ENCODE peak calls at places on chromosomes 1 and 21, in four cellular contexts. One of them, this sample, is unnamed. For H3K4me1, the result is how much of the 10 kb centered on the place peaks cover.

GRCh38 chr21:27756191-27756590 is 789.3 kb upstream of the ADAMTS5 start:
- DNase-seq in neural progenitor cell: no peak
- DNase-seq in PC-3: peak
- DNase-seq in fibroblast of lung: no peak
- DNase-seq in this sample: no peak

GRCh38 chr1:196661345-196661744 is 9.5 kb downstream of the CFH start:
- DNase-seq in neural progenitor cell: no peak
- DNase-seq in PC-3: no peak
- DNase-seq in fibroblast of lung: no peak
- DNase-seq in this sample: no peak

GRCh38 chr1:29643281-29643680 is 407.0 kb downstream of the PTPRU start:
- DNase-seq in neural progenitor cell: no peak
- DNase-seq in PC-3: no peak
- DNase-seq in fibroblast of lung: no peak
- DNase-seq in this sample: no peak

GRCh38 chr1:232627171-232627570 is 2.8 kb downstream of the SIPA1L2 start:
- DNase-seq in neural progenitor cell: no peak
- DNase-seq in PC-3: peak
- DNase-seq in fibroblast of lung: no peak
- DNase-seq in this sample: no peak

GRCh38 chr1:161119017-161119378 is 1.1 kb downstream of the NIT1 start:
- DNase-seq in neural progenitor cell: peak
- DNase-seq in PC-3: no peak
- DNase-seq in fibroblast of lung: no peak
- DNase-seq in this sample: peak

GRCh38 chr1:30686236-30686635 is 37.1 kb downstream of the MATN1 start:
- DNase-seq in neural progenitor cell: peak
- DNase-seq in PC-3: no peak
- DNase-seq in fibroblast of lung: no peak
- DNase-seq in this sample: no peak

GRCh38 chr21:44802396-44803153 is 955 bp upstream of the UBE2G2 start:
- DNase-seq in neural progenitor cell: peak
- DNase-seq in PC-3: peak
- DNase-seq in fibroblast of lung: no peak
- DNase-seq in this sample: peak

GRCh38 chr1:70486676-70487470 is 75.8 kb downstream of the CTH start:
- DNase-seq in neural progenitor cell: no peak
- DNase-seq in PC-3: peak
- DNase-seq in fibroblast of lung: peak
- DNase-seq in this sample: peak

GRCh38 chr1:200861937-200862647 is 10.7 kb upstream of the GPR25 start:
- DNase-seq in neural progenitor cell: no peak
- DNase-seq in PC-3: no peak
- DNase-seq in fibroblast of lung: no peak
- DNase-seq in this sample: no peak

GRCh38 chr21:31897311-31897710 is 24.5 kb downstream of the HUNK start:
- DNase-seq in neural progenitor cell: no peak
- DNase-seq in PC-3: no peak
- DNase-seq in fibroblast of lung: peak
- DNase-seq in this sample: peak

GRCh38 chr21:31665397-31665796 is 5.9 kb downstream of the SOD1 start:
- DNase-seq in neural progenitor cell: no peak
- DNase-seq in PC-3: no peak
- DNase-seq in fibroblast of lung: peak
- DNase-seq in this sample: peak

GRCh38 chr1:155084722-155085503 is 6.3 kb downstream of the EFNA3 start:
- DNase-seq in neural progenitor cell: peak
- DNase-seq in PC-3: peak
- DNase-seq in fibroblast of lung: peak
- DNase-seq in this sample: peak

GRCh38 chr1:40780678-40781613 is 2.6 kb upstream of the KCNQ4 start:
- DNase-seq in neural progenitor cell: no peak
- DNase-seq in PC-3: no peak
- DNase-seq in fibroblast of lung: no peak
- DNase-seq in this sample: no peak

GRCh38 chr21:39375446-39375845 is 26.6 kb upstream of the HMGN1 start:
- DNase-seq in neural progenitor cell: no peak
- DNase-seq in PC-3: no peak
- DNase-seq in fibroblast of lung: no peak
- DNase-seq in this sample: no peak

GRCh38 chr1:224106568-224107281 is 7.2 kb upstream of the FBXO28 start:
- DNase-seq in neural progenitor cell: peak
- DNase-seq in PC-3: peak
- DNase-seq in fibroblast of lung: peak
- DNase-seq in this sample: peak

GRCh38 chr1:222813866-222814535 is 838 bp upstream of the DISP1 start:
- DNase-seq in neural progenitor cell: no peak
- DNase-seq in PC-3: no peak
- DNase-seq in fibroblast of lung: peak
- DNase-seq in this sample: peak

GRCh38 chr1:219900201-219900600 is 28.2 kb downstream of the SLC30A10 start:
- DNase-seq in neural progenitor cell: no peak
- DNase-seq in PC-3: no peak
- DNase-seq in fibroblast of lung: peak
- DNase-seq in this sample: no peak

GRCh38 chr1:245279346-245279745 is 124.6 kb downstream of the KIF26B start:
- DNase-seq in neural progenitor cell: no peak
- DNase-seq in PC-3: no peak
- DNase-seq in fibroblast of lung: no peak
- DNase-seq in this sample: no peak

GRCh38 chr1:234579967-234580366 is 30.0 kb downstream of the IRF2BP2 start:
- DNase-seq in neural progenitor cell: no peak
- DNase-seq in PC-3: peak
- DNase-seq in fibroblast of lung: no peak
- DNase-seq in this sample: peak

GRCh38 chr1:247747616-247748015 is 325 bp downstream of the OR14A2 start:
- DNase-seq in neural progenitor cell: no peak
- DNase-seq in PC-3: peak
- DNase-seq in fibroblast of lung: peak
- DNase-seq in this sample: no peak

GRCh38 chr1:17866451-17867029 is 111.4 kb downstream of the ACTL8 start:
- DNase-seq in neural progenitor cell: no peak
- DNase-seq in PC-3: peak
- DNase-seq in fibroblast of lung: peak
- DNase-seq in this sample: peak

GRCh38 chr1:216566809-216567208 is 143.6 kb upstream of the USH2A start:
- DNase-seq in neural progenitor cell: no peak
- DNase-seq in PC-3: peak
- DNase-seq in fibroblast of lung: peak
- DNase-seq in this sample: peak

GRCh38 chr21:45818904-45819285 is 162.7 kb upstream of the COL6A1 start:
- DNase-seq in neural progenitor cell: no peak
- DNase-seq in PC-3: peak
- DNase-seq in fibroblast of lung: peak
- DNase-seq in this sample: peak

GRCh38 chr1:21323091-21323490 is 32.8 kb upstream of the ECE1 start:
- DNase-seq in neural progenitor cell: no peak
- DNase-seq in PC-3: no peak
- DNase-seq in fibroblast of lung: peak
- DNase-seq in this sample: peak

GRCh38 chr1:55720243-55720642 is 505.1 kb upstream of the USP24 start:
- DNase-seq in neural progenitor cell: peak
- DNase-seq in PC-3: no peak
- DNase-seq in fibroblast of lung: no peak
- DNase-seq in this sample: peak

GRCh38 chr1:152013664-152014237 is 20.1 kb upstream of the S100A10 start:
- DNase-seq in neural progenitor cell: peak
- DNase-seq in PC-3: peak
- DNase-seq in fibroblast of lung: peak
- DNase-seq in this sample: peak

GRCh38 chr1:52454111-52454510 is 49.7 kb downstream of the PRPF38A start:
- DNase-seq in neural progenitor cell: no peak
- DNase-seq in PC-3: no peak
- DNase-seq in fibroblast of lung: no peak
- DNase-seq in this sample: no peak

GRCh38 chr1:3032970-3033794 is 11.9 kb downstream of the ACTRT2 start:
- DNase-seq in neural progenitor cell: no peak
- DNase-seq in PC-3: no peak
- DNase-seq in fibroblast of lung: no peak
- DNase-seq in this sample: no peak

GRCh38 chr1:64231153-64231552 is 27.7 kb downstream of the UBE2U start:
- DNase-seq in neural progenitor cell: no peak
- DNase-seq in PC-3: peak
- DNase-seq in fibroblast of lung: peak
- DNase-seq in this sample: no peak

GRCh38 chr1:223312705-223313414 is 51.1 kb downstream of the SUSD4 start:
- DNase-seq in neural progenitor cell: no peak
- DNase-seq in PC-3: no peak
- DNase-seq in fibroblast of lung: peak
- DNase-seq in this sample: no peak

GRCh38 chr1:27554777-27555699 is 48.9 kb downstream of the AHDC1 start:
- DNase-seq in neural progenitor cell: no peak
- DNase-seq in PC-3: no peak
- DNase-seq in fibroblast of lung: no peak
- DNase-seq in this sample: no peak

GRCh38 chr21:28922368-28922767 is 70.3 kb downstream of the LTN1 start:
- DNase-seq in neural progenitor cell: peak
- DNase-seq in PC-3: no peak
- DNase-seq in fibroblast of lung: no peak
- DNase-seq in this sample: no peak

GRCh38 chr1:119611701-119612113 is 36.4 kb downstream of the ZNF697 start:
- DNase-seq in neural progenitor cell: peak
- DNase-seq in PC-3: peak
- DNase-seq in fibroblast of lung: no peak
- DNase-seq in this sample: peak

GRCh38 chr1:226732856-226733291 is 6.2 kb downstream of the ITPKB start:
- DNase-seq in neural progenitor cell: peak
- DNase-seq in PC-3: no peak
- DNase-seq in fibroblast of lung: no peak
- DNase-seq in this sample: no peak
- H3K4me1 ChIP-seq in neural progenitor cell: under half
- H3K4me1 ChIP-seq in PC-3: under half
- H3K4me1 ChIP-seq in fibroblast of lung: under half
- H3K4me1 ChIP-seq in this sample: under half

DNA sequence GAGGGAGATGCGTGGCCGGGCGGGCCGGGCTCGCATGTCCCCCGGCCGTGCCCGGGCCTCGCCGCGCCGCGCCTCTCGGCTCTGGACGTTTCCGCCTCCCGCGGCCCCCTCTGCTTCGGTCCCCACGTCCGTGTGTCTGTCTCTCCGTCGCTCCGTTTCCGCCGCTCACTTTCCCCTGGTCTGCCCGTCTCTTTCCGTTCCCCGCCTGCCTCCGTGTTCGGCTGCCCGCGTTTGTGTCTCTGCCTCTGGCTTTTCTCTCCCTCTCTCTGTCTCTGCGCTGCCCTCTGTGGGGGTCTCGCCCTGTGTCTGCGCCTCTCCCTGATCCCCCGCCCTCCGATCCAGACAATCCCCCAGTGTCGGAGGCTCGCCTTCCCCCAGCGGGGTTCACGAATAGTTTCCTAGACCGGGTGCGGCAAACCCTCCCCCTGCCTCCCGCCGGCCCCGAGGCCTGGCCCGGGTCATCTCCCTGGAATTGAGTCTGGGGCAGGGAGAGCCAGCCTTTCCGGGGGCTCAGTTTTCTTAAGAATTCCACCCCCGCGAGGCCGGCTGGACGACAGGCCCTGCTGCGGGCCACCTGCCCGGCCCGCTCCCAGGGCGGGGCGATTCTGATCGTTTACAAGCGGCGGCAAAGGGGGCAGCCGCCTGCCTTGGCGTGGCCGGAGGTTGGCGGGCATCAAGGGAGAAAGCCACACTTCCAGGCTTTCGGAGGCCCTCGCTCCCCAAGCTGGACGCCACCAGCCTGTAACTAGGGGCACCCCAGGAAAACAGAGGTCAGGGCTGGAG is 841 bp downstream of the NBL1 start:
- DNase-seq in neural progenitor cell: peak
- DNase-seq in PC-3: peak
- DNase-seq in fibroblast of lung: no peak
- DNase-seq in this sample: peak
- TF ChIP-seq EZH2 in neural progenitor cell: peak
- TF ChIP-seq EZH2 in PC-3: no peak
- TF ChIP-seq EZH2 in fibroblast of lung: no peak
- TF ChIP-seq EZH2 in this sample: no peak

DNA sequence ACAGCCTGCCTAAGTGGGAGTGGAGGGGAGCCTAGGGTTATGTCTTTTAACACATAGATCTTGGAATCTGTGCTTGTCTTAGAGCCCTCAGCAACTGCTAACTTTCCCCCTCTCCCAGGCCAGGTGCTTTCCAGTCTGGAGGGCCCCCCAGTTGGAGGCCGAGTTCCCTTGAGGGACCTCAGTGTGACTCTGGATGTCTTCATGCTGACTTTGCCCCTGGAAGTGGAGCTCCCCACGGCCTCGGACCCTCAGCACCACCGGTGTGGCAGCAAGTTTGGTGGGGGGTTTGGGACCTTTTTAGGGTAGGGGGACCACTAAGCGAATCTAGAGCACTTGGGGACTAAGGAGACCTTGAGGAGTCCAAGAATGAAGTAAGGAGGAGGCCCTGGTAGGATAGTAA is 22.9 kb downstream of the HYI start:
- DNase-seq in neural progenitor cell: no peak
- DNase-seq in PC-3: no peak
- DNase-seq in fibroblast of lung: no peak
- DNase-seq in this sample: no peak
- H3K4me1 ChIP-seq in neural progenitor cell: under half
- H3K4me1 ChIP-seq in PC-3: under half
- H3K4me1 ChIP-seq in fibroblast of lung: under half
- H3K4me1 ChIP-seq in this sample: under half

GRCh38 chr1:215269955-215270354 is 187.4 kb downstream of the KCNK2 start:
- DNase-seq in neural progenitor cell: peak
- DNase-seq in PC-3: no peak
- DNase-seq in fibroblast of lung: no peak
- DNase-seq in this sample: no peak

GRCh38 chr1:215276582-215276981 is 194.0 kb downstream of the KCNK2 start:
- DNase-seq in neural progenitor cell: no peak
- DNase-seq in PC-3: no peak
- DNase-seq in fibroblast of lung: no peak
- DNase-seq in this sample: no peak

GRCh38 chr1:215279682-215280081 is 197.1 kb downstream of the KCNK2 start:
- DNase-seq in neural progenitor cell: no peak
- DNase-seq in PC-3: no peak
- DNase-seq in fibroblast of lung: no peak
- DNase-seq in this sample: no peak

GRCh38 chr1:215277537-215277936 is 195.0 kb downstream of the KCNK2 start:
- DNase-seq in neural progenitor cell: no peak
- DNase-seq in PC-3: peak
- DNase-seq in fibroblast of lung: peak
- DNase-seq in this sample: peak

DNA sequence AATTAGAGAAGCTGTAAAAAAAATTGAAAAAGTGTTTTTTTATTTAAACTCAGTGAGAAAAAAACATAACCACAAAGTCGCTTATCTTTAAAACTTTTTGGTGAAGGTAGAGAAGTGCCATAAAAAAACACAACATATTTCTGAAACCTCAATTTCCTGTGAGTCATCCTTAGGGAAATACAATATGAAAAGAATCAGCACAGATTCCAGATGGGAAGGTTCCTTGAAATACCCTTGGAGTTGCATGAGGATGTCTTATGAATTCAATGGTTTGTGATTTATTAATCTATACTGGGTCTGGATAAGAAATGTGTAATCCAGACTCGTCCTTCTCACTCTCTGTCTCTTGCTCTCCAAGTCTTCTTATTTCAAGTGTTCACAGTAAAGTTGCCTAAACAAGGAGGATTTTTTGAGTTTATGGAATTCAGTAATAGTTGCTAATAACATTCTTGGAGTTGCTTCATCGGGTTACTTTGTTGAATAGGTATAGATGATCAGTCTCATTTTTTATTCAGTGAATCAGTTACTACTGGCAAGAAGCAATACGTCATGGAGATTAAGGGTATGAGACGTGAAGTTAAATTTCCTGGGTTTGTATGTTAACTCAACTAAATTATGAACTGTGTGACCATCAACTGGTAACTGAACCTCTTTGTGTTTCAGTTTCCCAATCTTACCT is 191.4 kb downstream of the KCNK2 start:
- DNase-seq in neural progenitor cell: no peak
- DNase-seq in PC-3: peak
- DNase-seq in fibroblast of lung: peak
- DNase-seq in this sample: peak
- TF ChIP-seq EZH2 in neural progenitor cell: no peak
- TF ChIP-seq EZH2 in PC-3: no peak
- TF ChIP-seq EZH2 in fibroblast of lung: no peak
- TF ChIP-seq EZH2 in this sample: no peak